ENCODE peak calls at places on chromosomes 1 and 21, in six cellular contexts. One of them, this sample, is unnamed.
A peak's percentile ranks its signal among the peaks of the same experiment; 100 is the strongest.

GRCh38 chr1:44524655-44525530 is 119.8 kb downstream of the RNF220 start:
- DNase-seq in cardiac muscle cell: peak; percentile 29
- DNase-seq in heart left ventricle: no peak
- DNase-seq in PC-9: no peak
- DNase-seq in ascending aorta: no peak
- DNase-seq in fibroblast of lung: no peak
- DNase-seq in this sample: no peak

GRCh38 chr1:42046772-42047552 is 106.2 kb upstream of the GUCA2B start:
- DNase-seq in cardiac muscle cell: peak; percentile 19
- DNase-seq in heart left ventricle: peak; percentile 23
- DNase-seq in PC-9: no peak
- DNase-seq in ascending aorta: no peak
- DNase-seq in fibroblast of lung: no peak
- DNase-seq in this sample: peak; percentile 25

GRCh38 chr1:172321429-172321828 is 99.1 kb upstream of the C1orf105 start:
- DNase-seq in cardiac muscle cell: peak; percentile 60
- DNase-seq in heart left ventricle: peak; percentile 15
- DNase-seq in PC-9: no peak
- DNase-seq in ascending aorta: no peak
- DNase-seq in fibroblast of lung: peak; percentile 58
- DNase-seq in this sample: no peak

GRCh38 chr1:151800830-151801229 is 4.4 kb downstream of the LINGO4 start:
- DNase-seq in cardiac muscle cell: no peak
- DNase-seq in heart left ventricle: no peak
- DNase-seq in PC-9: no peak
- DNase-seq in ascending aorta: no peak
- DNase-seq in fibroblast of lung: no peak
- DNase-seq in this sample: no peak

GRCh38 chr1:12851779-12852178 is 3.3 kb upstream of the HNRNPCL1 start:
- DNase-seq in cardiac muscle cell: no peak
- DNase-seq in heart left ventricle: no peak
- DNase-seq in PC-9: no peak
- DNase-seq in ascending aorta: no peak
- DNase-seq in fibroblast of lung: no peak
- DNase-seq in this sample: no peak

GRCh38 chr1:243261389-243261788 is 5.5 kb downstream of the SDCCAG8 start:
- DNase-seq in cardiac muscle cell: peak; percentile 52
- DNase-seq in heart left ventricle: no peak
- DNase-seq in PC-9: no peak
- DNase-seq in ascending aorta: no peak
- DNase-seq in fibroblast of lung: peak; percentile 66
- DNase-seq in this sample: no peak

GRCh38 chr1:209756608-209757445 is 974 bp downstream of the TRAF3IP3 start:
- DNase-seq in cardiac muscle cell: no peak
- DNase-seq in heart left ventricle: no peak
- DNase-seq in PC-9: no peak
- DNase-seq in ascending aorta: no peak
- DNase-seq in fibroblast of lung: no peak
- DNase-seq in this sample: no peak

GRCh38 chr1:58201492-58202106 is 344.9 kb downstream of the OMA1 start:
- DNase-seq in cardiac muscle cell: no peak
- DNase-seq in heart left ventricle: no peak
- DNase-seq in PC-9: no peak
- DNase-seq in ascending aorta: no peak
- DNase-seq in fibroblast of lung: no peak
- DNase-seq in this sample: no peak

GRCh38 chr1:22208265-22208972 is 65.5 kb upstream of the WNT4 start:
- DNase-seq in cardiac muscle cell: no peak
- DNase-seq in heart left ventricle: no peak
- DNase-seq in PC-9: no peak
- DNase-seq in ascending aorta: no peak
- DNase-seq in fibroblast of lung: no peak
- DNase-seq in this sample: no peak

GRCh38 chr1:78095618-78096416 is 50.1 kb downstream of the GIPC2 start:
- DNase-seq in cardiac muscle cell: peak; percentile 65
- DNase-seq in heart left ventricle: no peak
- DNase-seq in PC-9: no peak
- DNase-seq in ascending aorta: no peak
- DNase-seq in fibroblast of lung: peak; percentile 89
- DNase-seq in this sample: no peak

GRCh38 chr1:152577168-152577567 is 3.1 kb downstream of the LCE3D start:
- DNase-seq in cardiac muscle cell: no peak
- DNase-seq in heart left ventricle: no peak
- DNase-seq in PC-9: no peak
- DNase-seq in ascending aorta: no peak
- DNase-seq in fibroblast of lung: no peak
- DNase-seq in this sample: no peak

GRCh38 chr1:18461656-18462055 is 19.1 kb upstream of the KLHDC7A start:
- DNase-seq in cardiac muscle cell: no peak
- DNase-seq in heart left ventricle: no peak
- DNase-seq in PC-9: no peak
- DNase-seq in ascending aorta: no peak
- DNase-seq in fibroblast of lung: no peak
- DNase-seq in this sample: no peak

GRCh38 chr1:25099343-25099951 is 132.9 kb downstream of the SYF2 start:
- DNase-seq in cardiac muscle cell: no peak
- DNase-seq in heart left ventricle: no peak
- DNase-seq in PC-9: no peak
- DNase-seq in ascending aorta: no peak
- DNase-seq in fibroblast of lung: no peak
- DNase-seq in this sample: no peak

GRCh38 chr21:26405071-26405470 is 168.0 kb downstream of the CYYR1 start:
- DNase-seq in cardiac muscle cell: peak; percentile 49
- DNase-seq in heart left ventricle: no peak
- DNase-seq in PC-9: no peak
- DNase-seq in ascending aorta: no peak
- DNase-seq in fibroblast of lung: peak; percentile 13
- DNase-seq in this sample: no peak

GRCh38 chr1:93827128-93827527 is 51.9 kb downstream of the DNTTIP2 start:
- DNase-seq in cardiac muscle cell: no peak
- DNase-seq in heart left ventricle: no peak
- DNase-seq in PC-9: peak; percentile 19
- DNase-seq in ascending aorta: no peak
- DNase-seq in fibroblast of lung: no peak
- DNase-seq in this sample: no peak

GRCh38 chr1:202131956-202132821 is 9.5 kb downstream of the GPR37L1 start:
- DNase-seq in cardiac muscle cell: no peak
- DNase-seq in heart left ventricle: peak; percentile 57
- DNase-seq in PC-9: peak; percentile 62
- DNase-seq in ascending aorta: no peak
- DNase-seq in fibroblast of lung: no peak
- DNase-seq in this sample: peak; percentile 58

GRCh38 chr1:220680085-220680687 is 10.0 kb upstream of the C1orf115 start:
- DNase-seq in cardiac muscle cell: peak; percentile 56
- DNase-seq in heart left ventricle: no peak
- DNase-seq in PC-9: no peak
- DNase-seq in ascending aorta: no peak
- DNase-seq in fibroblast of lung: peak; percentile 49
- DNase-seq in this sample: no peak

GRCh38 chr1:67685558-67686271 is 714 bp downstream of the GADD45A start:
- DNase-seq in cardiac muscle cell: peak; percentile 52
- DNase-seq in heart left ventricle: peak; percentile 47
- DNase-seq in PC-9: peak; percentile 51
- DNase-seq in ascending aorta: no peak
- DNase-seq in fibroblast of lung: no peak
- DNase-seq in this sample: peak; percentile 44

GRCh38 chr1:93846151-93846928 is 32.7 kb downstream of the DNTTIP2 start:
- DNase-seq in cardiac muscle cell: peak; percentile 86
- DNase-seq in heart left ventricle: peak; percentile 90
- DNase-seq in PC-9: peak; percentile 77
- DNase-seq in ascending aorta: peak; percentile 53
- DNase-seq in fibroblast of lung: peak; percentile 79
- DNase-seq in this sample: peak; percentile 89

GRCh38 chr1:89953072-89953626 is 41.8 kb upstream of the ZNF326 start:
- DNase-seq in cardiac muscle cell: peak; percentile 56
- DNase-seq in heart left ventricle: no peak
- DNase-seq in PC-9: peak; percentile 98
- DNase-seq in ascending aorta: no peak
- DNase-seq in fibroblast of lung: peak; percentile 77
- DNase-seq in this sample: no peak

GRCh38 chr1:222736470-222736869 is 532 bp upstream of the FAM177B start:
- DNase-seq in cardiac muscle cell: no peak
- DNase-seq in heart left ventricle: no peak
- DNase-seq in PC-9: no peak
- DNase-seq in ascending aorta: no peak
- DNase-seq in fibroblast of lung: no peak
- DNase-seq in this sample: no peak

GRCh38 chr1:208950206-208950605 is 633.3 kb upstream of the CAMK1G start:
- DNase-seq in cardiac muscle cell: no peak
- DNase-seq in heart left ventricle: no peak
- DNase-seq in PC-9: no peak
- DNase-seq in ascending aorta: no peak
- DNase-seq in fibroblast of lung: peak; percentile 40
- DNase-seq in this sample: no peak

GRCh38 chr1:205545991-205546390 is 41.5 kb downstream of the CDK18 start:
- DNase-seq in cardiac muscle cell: no peak
- DNase-seq in heart left ventricle: no peak
- DNase-seq in PC-9: no peak
- DNase-seq in ascending aorta: no peak
- DNase-seq in fibroblast of lung: no peak
- DNase-seq in this sample: no peak
- H3K4me1 ChIP-seq in cardiac muscle cell: no peaks in the 10 kb centered on the region
- H3K4me1 ChIP-seq in heart left ventricle: peaks cover 17% of the 10 kb centered on the region
- H3K4me1 ChIP-seq in PC-9: peaks cover 28% of the 10 kb centered on the region
- H3K4me1 ChIP-seq in ascending aorta: no peaks in the 10 kb centered on the region
- H3K4me1 ChIP-seq in fibroblast of lung: peaks cover 4% of the 10 kb centered on the region
- H3K4me1 ChIP-seq in this sample: peaks cover 15% of the 10 kb centered on the region

DNA sequence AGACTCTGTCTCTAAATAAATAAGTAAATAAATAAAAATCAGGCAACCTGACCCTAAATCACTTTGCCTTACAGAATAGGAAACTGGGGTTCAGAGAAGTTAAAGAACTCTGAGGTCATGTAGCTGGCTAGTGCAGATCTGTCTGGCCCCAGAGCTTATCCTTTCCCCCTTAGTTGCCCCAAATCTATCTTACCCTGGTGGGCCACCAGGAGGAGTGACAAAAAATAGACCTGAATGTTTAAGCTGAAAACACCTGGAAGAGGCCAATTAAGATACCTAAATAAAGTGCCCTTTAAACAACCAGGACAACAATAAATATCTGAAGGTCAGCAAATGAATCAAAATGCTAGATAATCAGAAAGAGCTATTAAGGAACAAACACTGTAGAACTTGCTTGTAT is 59.7 kb downstream of the TEX35 start:
- DNase-seq in cardiac muscle cell: no peak
- DNase-seq in heart left ventricle: no peak
- DNase-seq in PC-9: no peak
- DNase-seq in ascending aorta: no peak
- DNase-seq in fibroblast of lung: no peak
- DNase-seq in this sample: no peak
- H3K27ac ChIP-seq in cardiac muscle cell: no peak overlapping the region
- H3K27ac ChIP-seq in heart left ventricle: no peak overlapping the region
- H3K27ac ChIP-seq in PC-9: no peak overlapping the region
- H3K27ac ChIP-seq in ascending aorta: no peak overlapping the region
- H3K27ac ChIP-seq in fibroblast of lung: no peak overlapping the region
- H3K27ac ChIP-seq in this sample: no peak overlapping the region

GRCh38 chr1:147201276-147201675 is 23.9 kb downstream of the FMO5 start:
- DNase-seq in cardiac muscle cell: no peak
- DNase-seq in heart left ventricle: no peak
- DNase-seq in PC-9: no peak
- DNase-seq in ascending aorta: no peak
- DNase-seq in fibroblast of lung: peak; percentile 20
- DNase-seq in this sample: no peak
- TF ChIP-seq CTCF in cardiac muscle cell: no peak
- TF ChIP-seq CTCF in heart left ventricle: no peak
- TF ChIP-seq CTCF in PC-9: no peak
- TF ChIP-seq CTCF in ascending aorta: no peak
- TF ChIP-seq CTCF in fibroblast of lung: no peak
- TF ChIP-seq CTCF in this sample: no peak

DNA sequence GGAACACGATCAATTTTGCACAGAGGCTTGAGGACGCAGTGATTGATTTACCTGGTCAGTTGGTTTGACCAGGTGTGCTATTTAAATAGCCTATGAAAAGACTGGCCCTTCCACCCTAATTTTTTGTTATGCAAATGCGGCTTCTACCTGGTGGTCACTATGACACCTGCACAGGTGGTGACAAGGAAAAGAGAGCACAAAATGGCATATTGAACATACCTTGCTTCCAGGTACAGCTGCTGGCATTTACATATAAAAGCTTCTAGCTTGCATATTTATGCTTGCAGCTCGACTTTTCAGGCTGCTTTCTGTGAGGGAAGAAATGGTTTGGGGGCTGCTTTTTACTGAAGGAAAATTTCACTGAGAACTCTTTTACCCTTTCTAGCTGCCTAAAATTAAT is 15.3 kb upstream of the FMO4 start:
- DNase-seq in cardiac muscle cell: no peak
- DNase-seq in heart left ventricle: no peak
- DNase-seq in PC-9: no peak
- DNase-seq in ascending aorta: no peak
- DNase-seq in fibroblast of lung: no peak
- DNase-seq in this sample: no peak
- H3K4me1 ChIP-seq in cardiac muscle cell: no peaks in the 10 kb centered on the region
- H3K4me1 ChIP-seq in heart left ventricle: no peaks in the 10 kb centered on the region
- H3K4me1 ChIP-seq in PC-9: no peaks in the 10 kb centered on the region
- H3K4me1 ChIP-seq in ascending aorta: no peaks in the 10 kb centered on the region
- H3K4me1 ChIP-seq in fibroblast of lung: no peaks in the 10 kb centered on the region
- H3K4me1 ChIP-seq in this sample: no peaks in the 10 kb centered on the region

GRCh38 chr1:5693595-5693994 is 298.6 kb downstream of the NPHP4 start:
- DNase-seq in cardiac muscle cell: no peak
- DNase-seq in heart left ventricle: no peak
- DNase-seq in PC-9: no peak
- DNase-seq in ascending aorta: no peak
- DNase-seq in fibroblast of lung: no peak
- DNase-seq in this sample: no peak
- H3K27ac ChIP-seq in cardiac muscle cell: no peak overlapping the region
- H3K27ac ChIP-seq in heart left ventricle: no peak overlapping the region
- H3K27ac ChIP-seq in PC-9: no peak overlapping the region
- H3K27ac ChIP-seq in ascending aorta: no peak overlapping the region
- H3K27ac ChIP-seq in fibroblast of lung: no peak overlapping the region
- H3K27ac ChIP-seq in this sample: no peak overlapping the region

GRCh38 chr1:46983825-46984586 is 39.5 kb upstream of the CYP4X1 start:
- DNase-seq in cardiac muscle cell: no peak
- DNase-seq in heart left ventricle: no peak
- DNase-seq in PC-9: no peak
- DNase-seq in ascending aorta: no peak
- DNase-seq in fibroblast of lung: no peak
- DNase-seq in this sample: no peak

GRCh38 chr1:46983416-46983815 is 40.1 kb upstream of the CYP4X1 start:
- DNase-seq in cardiac muscle cell: no peak
- DNase-seq in heart left ventricle: no peak
- DNase-seq in PC-9: no peak
- DNase-seq in ascending aorta: no peak
- DNase-seq in fibroblast of lung: no peak
- DNase-seq in this sample: no peak
- TF ChIP-seq CTCF in cardiac muscle cell: no peak
- TF ChIP-seq CTCF in heart left ventricle: no peak
- TF ChIP-seq CTCF in PC-9: no peak
- TF ChIP-seq CTCF in ascending aorta: no peak
- TF ChIP-seq CTCF in fibroblast of lung: no peak
- TF ChIP-seq CTCF in this sample: no peak